ENCODE peak calls at places on chromosomes 16 and 17, in four cellular contexts. One of them, this sample, is unnamed.
A peak's percentile ranks its signal among the peaks of the same experiment; 100 is the strongest.

GRCh38 chr17:6698004-6698403 is 15.2 kb downstream of the SLC13A5 start:
- DNase-seq in A549: no peak
- DNase-seq in GM12878: no peak
- DNase-seq in IMR-90: no peak
- DNase-seq in this sample: no peak

GRCh38 chr16:49857423-49858181 is 1.7 kb upstream of the ZNF423 start:
- DNase-seq in A549: peak; percentile 87
- DNase-seq in GM12878: no peak
- DNase-seq in IMR-90: peak; percentile 11
- DNase-seq in this sample: peak; percentile 86

GRCh38 chr16:359871-360697 is 7.6 kb upstream of the AXIN1 start:
- DNase-seq in A549: no peak
- DNase-seq in GM12878: no peak
- DNase-seq in IMR-90: no peak
- DNase-seq in this sample: no peak

GRCh38 chr16:68033101-68033500 is 10.0 kb downstream of the DUS2 start:
- DNase-seq in A549: no peak
- DNase-seq in GM12878: no peak
- DNase-seq in IMR-90: no peak
- DNase-seq in this sample: no peak

GRCh38 chr17:50904522-50905459 is 38.6 kb upstream of the TOB1 start:
- DNase-seq in A549: no peak
- DNase-seq in GM12878: no peak
- DNase-seq in IMR-90: no peak
- DNase-seq in this sample: no peak

GRCh38 chr16:81473561-81473960 is 29.0 kb downstream of the CMIP start:
- DNase-seq in A549: no peak
- DNase-seq in GM12878: no peak
- DNase-seq in IMR-90: peak; percentile 54
- DNase-seq in this sample: no peak

GRCh38 chr16:88476203-88476602 is 23.1 kb downstream of the ZFPM1 start:
- DNase-seq in A549: no peak
- DNase-seq in GM12878: no peak
- DNase-seq in IMR-90: no peak
- DNase-seq in this sample: no peak

GRCh38 chr16:75519175-75519574 is 16.7 kb downstream of the CHST5 start:
- DNase-seq in A549: no peak
- DNase-seq in GM12878: no peak
- DNase-seq in IMR-90: no peak
- DNase-seq in this sample: no peak

GRCh38 chr16:50213939-50214519 is 52.3 kb upstream of the ADCY7 start:
- DNase-seq in A549: peak; percentile 52
- DNase-seq in GM12878: no peak
- DNase-seq in IMR-90: peak; percentile 62
- DNase-seq in this sample: peak; percentile 52

GRCh38 chr17:36512641-36513040 is 22.0 kb downstream of the MYO19 start:
- DNase-seq in A549: no peak
- DNase-seq in GM12878: no peak
- DNase-seq in IMR-90: no peak
- DNase-seq in this sample: peak; percentile 9

GRCh38 chr16:69088684-69089083 is 16.8 kb upstream of the HAS3 start:
- DNase-seq in A549: no peak
- DNase-seq in GM12878: no peak
- DNase-seq in IMR-90: no peak
- DNase-seq in this sample: no peak

GRCh38 chr17:50304781-50305404 is 30.6 kb downstream of the TMEM92 start:
- DNase-seq in A549: no peak
- DNase-seq in GM12878: no peak
- DNase-seq in IMR-90: peak; percentile 79
- DNase-seq in this sample: no peak

GRCh38 chr16:84847554-84848415 is 28.0 kb downstream of the CRISPLD2 start:
- DNase-seq in A549: no peak
- DNase-seq in GM12878: no peak
- DNase-seq in IMR-90: no peak
- DNase-seq in this sample: no peak

GRCh38 chr17:39754958-39755549 is 17.3 kb downstream of the GRB7 start:
- DNase-seq in A549: no peak
- DNase-seq in GM12878: no peak
- DNase-seq in IMR-90: no peak
- DNase-seq in this sample: no peak

GRCh38 chr17:17401271-17401781 is 75.5 kb upstream of the MED9 start:
- DNase-seq in A549: peak; percentile 31
- DNase-seq in GM12878: no peak
- DNase-seq in IMR-90: no peak
- DNase-seq in this sample: peak; percentile 49

GRCh38 chr17:48908853-48909394 is 717 bp downstream of the UBE2Z start:
- DNase-seq in A549: peak; percentile 91
- DNase-seq in GM12878: peak; percentile 79
- DNase-seq in IMR-90: peak; percentile 85
- DNase-seq in this sample: peak; percentile 90

GRCh38 chr17:8341456-8341855 is 1.8 kb downstream of the ODF4 start:
- DNase-seq in A549: no peak
- DNase-seq in GM12878: no peak
- DNase-seq in IMR-90: no peak
- DNase-seq in this sample: no peak

GRCh38 chr17:38922538-38923291 is 2.7 kb upstream of the LASP1NB start:
- DNase-seq in A549: no peak
- DNase-seq in GM12878: no peak
- DNase-seq in IMR-90: peak; percentile 69
- DNase-seq in this sample: peak; percentile 27

GRCh38 chr16:8194795-8195194 is 395.5 kb downstream of the TMEM114 start:
- DNase-seq in A549: no peak
- DNase-seq in GM12878: no peak
- DNase-seq in IMR-90: no peak
- DNase-seq in this sample: peak; percentile 73

GRCh38 chr17:1158879-1159278 is 20.9 kb downstream of the ABR start:
- DNase-seq in A549: no peak
- DNase-seq in GM12878: no peak
- DNase-seq in IMR-90: peak; percentile 84
- DNase-seq in this sample: no peak

GRCh38 chr17:17959520-17960361 is 12.5 kb downstream of the TOM1L2 start:
- DNase-seq in A549: peak; percentile 33
- DNase-seq in GM12878: peak; percentile 68
- DNase-seq in IMR-90: peak; percentile 69
- DNase-seq in this sample: no peak

GRCh38 chr16:77974883-77975282 is 47.5 kb upstream of the CLEC3A start:
- DNase-seq in A549: no peak
- DNase-seq in GM12878: no peak
- DNase-seq in IMR-90: no peak
- DNase-seq in this sample: no peak
- TF ChIP-seq ELK1 in A549: no peak
- TF ChIP-seq ELK1 in GM12878: no peak
- TF ChIP-seq ELK1 in IMR-90: no peak
- TF ChIP-seq ELK1 in this sample: no peak

DNA sequence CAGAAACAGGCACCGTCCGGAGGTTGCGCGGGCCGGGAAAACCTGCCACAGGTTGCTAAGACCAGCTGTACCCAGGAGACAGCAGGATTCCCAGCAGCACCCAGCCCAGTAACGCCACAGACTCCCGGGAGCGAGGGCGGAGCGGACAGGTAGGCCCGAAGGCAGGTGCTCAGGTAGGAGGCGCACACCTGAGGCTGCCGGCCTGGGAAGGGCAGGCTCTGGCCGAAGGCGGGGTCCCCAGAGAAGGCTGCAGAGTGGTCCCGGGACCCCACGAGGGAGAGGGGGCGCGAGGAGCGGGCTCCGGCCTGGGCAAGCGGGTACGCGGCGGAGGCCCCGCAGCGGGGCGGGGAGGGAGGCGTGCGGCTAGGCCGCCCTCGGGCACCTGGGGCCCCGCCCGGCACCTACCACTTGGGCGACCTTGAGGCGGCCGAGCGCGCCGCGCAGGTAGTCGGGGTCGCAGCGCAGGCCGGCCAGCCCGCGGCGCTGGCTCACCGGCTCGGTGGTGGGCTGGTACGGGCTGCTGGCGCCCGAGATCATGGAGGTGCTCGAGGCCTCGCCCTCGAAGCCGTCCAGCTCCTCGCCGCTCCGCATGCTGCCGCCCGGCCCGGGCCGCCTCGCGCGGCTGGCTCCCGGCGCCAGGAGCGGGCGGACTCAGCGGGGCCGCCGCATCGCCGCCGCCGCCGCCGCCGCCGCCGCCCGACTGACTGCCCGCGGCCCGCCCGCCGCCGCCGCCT is 441 bp downstream of the CMTM4 start:
- DNase-seq in A549: peak; percentile 36
- DNase-seq in GM12878: no peak
- DNase-seq in IMR-90: no peak
- DNase-seq in this sample: peak; percentile 75
- TF ChIP-seq ELK1 in A549: no peak
- TF ChIP-seq ELK1 in GM12878: no peak
- TF ChIP-seq ELK1 in IMR-90: no peak
- TF ChIP-seq ELK1 in this sample: no peak

GRCh38 chr16:15556130-15556529 is 86.8 kb downstream of the MARF1 start:
- DNase-seq in A549: no peak
- DNase-seq in GM12878: no peak
- DNase-seq in IMR-90: no peak
- DNase-seq in this sample: no peak

GRCh38 chr16:15552507-15552906 is 90.4 kb downstream of the MARF1 start:
- DNase-seq in A549: no peak
- DNase-seq in GM12878: no peak
- DNase-seq in IMR-90: no peak
- DNase-seq in this sample: no peak

GRCh38 chr16:15548482-15548891 is 94.5 kb downstream of the MARF1 start:
- DNase-seq in A549: peak; percentile 31
- DNase-seq in GM12878: peak; percentile 15
- DNase-seq in IMR-90: peak; percentile 16
- DNase-seq in this sample: no peak

GRCh38 chr16:15557258-15557657 is 85.7 kb downstream of the MARF1 start:
- DNase-seq in A549: no peak
- DNase-seq in GM12878: no peak
- DNase-seq in IMR-90: no peak
- DNase-seq in this sample: no peak

GRCh38 chr16:15553313-15554088 is 89.5 kb downstream of the MARF1 start:
- DNase-seq in A549: no peak
- DNase-seq in GM12878: no peak
- DNase-seq in IMR-90: peak; percentile 28
- DNase-seq in this sample: no peak
- TF ChIP-seq ELK1 in A549: no peak
- TF ChIP-seq ELK1 in GM12878: no peak
- TF ChIP-seq ELK1 in IMR-90: no peak
- TF ChIP-seq ELK1 in this sample: no peak

GRCh38 chr16:53908731-53909130 is 204.8 kb downstream of the FTO start:
- DNase-seq in A549: no peak
- DNase-seq in GM12878: no peak
- DNase-seq in IMR-90: peak; percentile 51
- DNase-seq in this sample: no peak

GRCh38 chr16:53901396-53901795 is 197.4 kb downstream of the FTO start:
- DNase-seq in A549: no peak
- DNase-seq in GM12878: no peak
- DNase-seq in IMR-90: no peak
- DNase-seq in this sample: no peak

GRCh38 chr16:53900678-53901077 is 196.7 kb downstream of the FTO start:
- DNase-seq in A549: no peak
- DNase-seq in GM12878: no peak
- DNase-seq in IMR-90: no peak
- DNase-seq in this sample: no peak

GRCh38 chr16:53904533-53904932 is 200.6 kb downstream of the FTO start:
- DNase-seq in A549: no peak
- DNase-seq in GM12878: no peak
- DNase-seq in IMR-90: no peak
- DNase-seq in this sample: no peak

DNA sequence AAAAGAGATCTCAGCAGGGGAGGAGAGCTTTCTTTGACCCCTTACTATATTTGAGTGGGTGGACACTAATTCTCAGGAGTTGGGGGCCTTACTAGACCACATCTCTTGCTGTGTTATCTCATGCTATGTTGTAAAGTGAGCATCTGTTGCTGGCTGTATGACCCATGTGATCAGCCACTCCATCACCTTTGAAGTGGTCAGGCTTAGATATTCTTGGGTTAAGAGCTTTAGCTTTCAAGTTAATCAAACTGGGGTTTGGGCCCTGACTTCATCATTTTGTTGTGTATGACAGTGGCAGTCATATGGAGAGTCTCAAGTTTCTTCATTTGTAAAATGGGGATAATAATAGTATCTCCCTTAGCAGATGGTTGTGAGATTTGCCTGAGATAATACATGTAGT is 201.1 kb downstream of the FTO start:
- DNase-seq in A549: no peak
- DNase-seq in GM12878: no peak
- DNase-seq in IMR-90: no peak
- DNase-seq in this sample: no peak
- TF ChIP-seq ELK1 in A549: no peak
- TF ChIP-seq ELK1 in GM12878: no peak
- TF ChIP-seq ELK1 in IMR-90: no peak
- TF ChIP-seq ELK1 in this sample: no peak

GRCh38 chr17:70906808-70907207 is 737.5 kb downstream of the KCNJ2 start:
- DNase-seq in A549: no peak
- DNase-seq in GM12878: no peak
- DNase-seq in IMR-90: peak; percentile 62
- DNase-seq in this sample: no peak

GRCh38 chr17:70905796-70906195 is 736.5 kb downstream of the KCNJ2 start:
- DNase-seq in A549: no peak
- DNase-seq in GM12878: no peak
- DNase-seq in IMR-90: peak; percentile 100
- DNase-seq in this sample: no peak

GRCh38 chr17:70896843-70897242 is 727.5 kb downstream of the KCNJ2 start:
- DNase-seq in A549: no peak
- DNase-seq in GM12878: no peak
- DNase-seq in IMR-90: no peak
- DNase-seq in this sample: no peak

GRCh38 chr17:70901870-70902269 is 732.5 kb downstream of the KCNJ2 start:
- DNase-seq in A549: no peak
- DNase-seq in GM12878: no peak
- DNase-seq in IMR-90: no peak
- DNase-seq in this sample: no peak
- TF ChIP-seq ELK1 in A549: no peak
- TF ChIP-seq ELK1 in GM12878: no peak
- TF ChIP-seq ELK1 in IMR-90: no peak
- TF ChIP-seq ELK1 in this sample: no peak